ENCODE peak calls at places on chromosome 12, in seven cellular contexts. R is AG09309, P is upper lobe of right lung, Y is AG04450, V is lung, U is pancreas, E is GM12865. Q is an unnamed sample.

GRCh38 chr12:123952037-123952436 is 20.6 kb downstream of the CCDC92 start:
- DNase-seq in Y (no peak), E (no peak), U (no peak), V (no peak), R (no peak), P (no peak), Q (no peak)

GRCh38 chr12:3378655-3379054 is 112.3 kb upstream of the PRMT8 start:
- DNase-seq in E (no peak), R (no peak), U (no peak), V (peak), P (no peak), Y (no peak), Q (no peak)

GRCh38 chr12:91883811-91884210 is 261.8 kb downstream of the BTG1 start:
- DNase-seq in E (no peak), Y (no peak), R (no peak), V (no peak), U (no peak), P (no peak), Q (no peak)

GRCh38 chr12:120453977-120454376 is 7.7 kb downstream of the GATC start:
- DNase-seq in U (no peak), E (peak), V (no peak), Y (no peak), P (no peak), R (no peak), Q (no peak)

GRCh38 chr12:109842021-109842420 is 8.8 kb upstream of the TRPV4 start:
- DNase-seq in U (no peak), E (no peak), P (no peak), Y (no peak), R (no peak), V (no peak), Q (no peak)

GRCh38 chr12:127613056-127613455 is 653.9 kb upstream of the TMEM132C start:
- DNase-seq in V (no peak), P (no peak), R (no peak), E (no peak), Y (no peak), U (peak), Q (no peak)

GRCh38 chr12:85821759-85822158 is 14.4 kb downstream of the RASSF9 start:
- DNase-seq in E (no peak), P (no peak), Y (no peak), U (no peak), V (no peak), R (no peak), Q (no peak)

GRCh38 chr12:51951843-51952722 is 584 bp downstream of the ACVR1B start:
- DNase-seq in E (no peak), V (no peak), P (peak), Y (no peak), U (peak), R (no peak), Q (no peak)

GRCh38 chr12:83318386-83318971 is 631.8 kb downstream of the TMTC2 start:
- DNase-seq in R (no peak), V (no peak), U (no peak), P (no peak), E (no peak), Y (no peak), Q (peak)

GRCh38 chr12:124551268-124552144 is 15.9 kb downstream of the NCOR2 start:
- DNase-seq in R (no peak), Y (no peak), V (peak), P (peak), E (no peak), U (peak), Q (no peak)

GRCh38 chr12:97173672-97174385 is 266.8 kb downstream of the NEDD1 start:
- DNase-seq in R (no peak), Y (no peak), U (no peak), V (no peak), E (no peak), P (no peak), Q (no peak)

GRCh38 chr12:115774148-115774905 is 503.2 kb downstream of the MED13L start:
- DNase-seq in Y (no peak), R (no peak), V (no peak), U (no peak), P (no peak), E (no peak), Q (no peak)

GRCh38 chr12:132424118-132424438 is 65.9 kb upstream of the FBRSL1 start:
- DNase-seq in V (no peak), R (no peak), E (no peak), P (no peak), Y (no peak), U (no peak), Q (no peak)

GRCh38 chr12:31589896-31590729 is 823 bp downstream of the DENND5B start:
- DNase-seq in R (no peak), U (peak), Y (no peak), V (peak), E (peak), P (peak), Q (peak)

GRCh38 chr12:87848248-87848868 is 180.8 kb downstream of the C12orf50 start:
- DNase-seq in V (no peak), P (no peak), Y (peak), E (peak), U (no peak), R (peak), Q (peak)

GRCh38 chr12:46874642-46875041 is 48.8 kb upstream of the SLC38A4 start:
- DNase-seq in Y (no peak), E (no peak), V (no peak), P (no peak), R (no peak), U (no peak), Q (no peak)

GRCh38 chr12:2239376-2240010 is 186.7 kb downstream of the CACNA1C start:
- DNase-seq in Y (no peak), R (no peak), E (no peak), P (no peak), V (no peak), U (no peak), Q (no peak)

GRCh38 chr12:48002179-48002601 is 2.1 kb downstream of the COL2A1 start:
- DNase-seq in P (no peak), Y (no peak), V (no peak), U (no peak), E (no peak), R (no peak), Q (no peak)
- H3K4me3 ChIP-seq in P (peak), Y (peak), V (no peak), U (peak), E (no peak), R (peak), Q (peak)

DNA sequence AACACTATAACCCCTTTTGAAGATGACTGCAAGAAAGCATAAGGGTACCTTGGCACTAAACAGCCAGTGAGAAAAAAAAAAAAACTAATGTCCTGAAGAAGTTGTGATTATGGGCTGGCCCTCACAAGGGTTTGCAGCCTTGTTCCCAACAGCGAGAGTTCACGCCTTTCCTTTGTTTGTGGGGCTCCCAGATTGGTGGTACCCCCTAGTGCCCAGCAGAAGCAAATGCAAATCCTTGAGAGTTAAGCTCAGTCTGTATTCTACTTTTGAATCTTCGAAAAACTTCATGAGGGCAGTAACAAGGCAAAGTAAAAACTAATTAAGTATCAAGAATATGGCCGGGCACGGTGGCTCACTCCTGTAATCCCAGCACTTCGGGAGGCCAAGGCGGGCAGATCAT is 238.9 kb upstream of the LMO3 start:
- DNase-seq in P (no peak), V (no peak), E (peak), Y (no peak), R (no peak), U (no peak), Q (no peak)
- TF ChIP-seq CTCF in P (no peak), V (no peak), E (peak), Y (no peak), R (no peak), U (no peak), Q (peak)

DNA sequence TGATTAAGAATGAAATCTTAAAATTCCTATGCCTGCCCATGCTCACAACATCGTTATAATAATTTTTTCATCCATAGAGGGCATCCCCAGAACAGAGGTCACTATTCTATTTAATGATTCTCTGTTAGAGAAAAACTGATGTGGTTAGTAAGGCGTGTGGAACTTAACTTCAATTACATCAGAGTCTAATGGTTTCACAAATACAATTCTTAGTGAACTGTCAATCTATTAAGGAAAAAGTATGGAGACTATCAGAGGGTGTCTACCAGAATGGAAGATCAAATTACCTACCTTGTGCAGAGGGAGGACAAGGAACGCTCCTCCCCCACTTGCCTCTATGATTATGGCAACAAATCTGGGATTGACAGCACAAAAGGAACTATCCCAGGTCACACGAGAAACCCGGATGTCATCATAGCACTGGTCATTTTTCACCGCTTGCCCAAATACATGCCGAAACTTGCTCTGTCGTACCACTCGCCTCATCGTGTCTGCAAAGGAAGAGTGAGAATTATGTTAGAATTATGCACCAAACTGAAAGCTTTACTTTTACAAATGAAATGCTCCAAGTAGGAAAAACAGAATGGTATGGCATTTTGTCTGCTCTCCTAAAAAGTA is 30.4 kb downstream of the CORO1C start:
- DNase-seq in E (no peak), V (no peak), U (no peak), R (no peak), P (no peak), Y (no peak), Q (no peak)
- H3K4me3 ChIP-seq in E (no peak), V (no peak), U (no peak), R (no peak), P (peak), Y (no peak), Q (no peak)

GRCh38 chr12:104407922-104408321 is 48.8 kb upstream of the CHST11 start:
- DNase-seq in U (no peak), V (no peak), Y (no peak), P (no peak), R (no peak), E (no peak), Q (no peak)
- TF ChIP-seq CTCF in U (no peak), V (no peak), Y (no peak), P (no peak), R (no peak), E (no peak), Q (no peak)